ENCODE peak calls at places on chromosomes 13 and 19, in six cellular contexts. I is PC-3, Z is hepatocyte, E is neural progenitor cell, T is OCI-LY7, F is GM23338. Q is an unnamed sample.

GRCh38 chr13:40819797-40820315 is 30.4 kb downstream of the SLC25A15 start:
- DNase-seq in F (no peak), I (no peak), Z (no peak), T (no peak), E (no peak), Q (no peak)

GRCh38 chr19:35357867-35358573 is at the start of gene FFAR3:
- DNase-seq in T (no peak), I (no peak), Z (no peak), F (peak; percentile 14), E (no peak), Q (no peak)

GRCh38 chr13:23627419-23627818 is 57.2 kb downstream of the TNFRSF19 start:
- DNase-seq in E (no peak), Z (no peak), I (no peak), T (no peak), F (no peak), Q (no peak)

GRCh38 chr19:47408156-47408938 is 11.0 kb downstream of the MEIS3 start:
- DNase-seq in E (no peak), T (no peak), Z (no peak), F (no peak), I (no peak), Q (no peak)

GRCh38 chr13:30785146-30785845 is 50.0 kb downstream of the ALOX5AP start:
- DNase-seq in F (no peak), Z (no peak), T (no peak), I (no peak), E (no peak), Q (no peak)

GRCh38 chr13:107450931-107451330 is 764.4 kb downstream of the LIG4 start:
- DNase-seq in E (no peak), F (no peak), Z (no peak), I (peak; percentile 56), T (no peak), Q (peak; percentile 60)

GRCh38 chr19:6772028-6772865 is at the start of gene VAV1:
- DNase-seq in I (no peak), F (peak; percentile 36), E (no peak), Z (no peak), T (peak; percentile 95), Q (peak; percentile 92)

GRCh38 chr13:36395280-36395679 is 37.0 kb upstream of the CCNA1 start:
- DNase-seq in F (peak; percentile 52), E (no peak), T (no peak), I (peak; percentile 44), Z (peak; percentile 50), Q (peak; percentile 17)

GRCh38 chr13:45695198-45695730 is 6.9 kb upstream of the CBY2 start:
- DNase-seq in Z (no peak), T (no peak), I (no peak), E (no peak), F (no peak), Q (no peak)

GRCh38 chr13:103694033-103694432 is 627.8 kb upstream of the SLC10A2 start:
- DNase-seq in T (no peak), I (no peak), F (peak; percentile 51), E (no peak), Z (no peak), Q (peak; percentile 61)

GRCh38 chr13:42574011-42574410 is at the start of gene TNFSF11:
- DNase-seq in Z (peak; percentile 22), F (peak; percentile 90), I (no peak), E (peak; percentile 59), T (no peak), Q (no peak)

GRCh38 chr13:113074876-113075275 is 30.7 kb upstream of the F7 start:
- DNase-seq in Z (no peak), I (no peak), E (no peak), T (no peak), F (no peak), Q (no peak)

GRCh38 chr13:77390391-77390790 is 63.5 kb upstream of the MYCBP2 start:
- DNase-seq in Z (no peak), T (no peak), I (no peak), F (no peak), E (no peak), Q (no peak)

GRCh38 chr19:12801466-12802266 is at the start of the genes PRDX2 and THSD8:
- DNase-seq in I (peak; percentile 89), E (peak; percentile 93), F (peak; percentile 94), Z (peak; percentile 92), T (peak; percentile 96), Q (peak; percentile 88)

GRCh38 chr13:29497137-29497654 is 98.3 kb downstream of the SLC7A1 start:
- DNase-seq in I (no peak), T (no peak), F (no peak), Z (no peak), E (peak; percentile 55), Q (no peak)

GRCh38 chr13:100892981-100893380 is 218.4 kb upstream of the TMTC4 start:
- DNase-seq in T (no peak), I (no peak), F (no peak), Z (no peak), E (no peak), Q (no peak)

GRCh38 chr19:29014857-29015436 is 198.0 kb downstream of the UQCRFS1 start:
- DNase-seq in Z (no peak), F (peak; percentile 22), E (no peak), T (no peak), I (no peak), Q (no peak)

GRCh38 chr19:42018503-42019193 is 24.6 kb upstream of the ATP1A3 start:
- DNase-seq in I (peak; percentile 23), F (no peak), E (no peak), T (no peak), Z (no peak), Q (no peak)

GRCh38 chr13:32427852-32428580 is at the start of gene N4BP2L1:
- DNase-seq in Z (peak; percentile 79), T (peak; percentile 66), F (peak; percentile 73), I (peak; percentile 32), E (peak; percentile 25), Q (peak; percentile 82)

GRCh38 chr19:10776900-10777650 is 58.9 kb downstream of the TMED1 start:
- DNase-seq in E (no peak), I (no peak), Z (no peak), T (peak; percentile 84), F (no peak), Q (peak; percentile 50)

GRCh38 chr13:54029226-54029625 is 1000.6 kb downstream of the OLFM4 start:
- DNase-seq in I (peak; percentile 67), T (peak; percentile 34), F (peak; percentile 15), Z (peak; percentile 59), E (no peak), Q (no peak)

GRCh38 chr19:42386974-42387707 is 3.0 kb downstream of the CNFN start:
- DNase-seq in I (peak; percentile 80), T (peak; percentile 77), Z (peak; percentile 82), F (peak; percentile 93), E (peak; percentile 89), Q (peak; percentile 64)

GRCh38 chr19:33953023-33953422 is 156.4 kb downstream of the KCTD15 start:
- DNase-seq in E (no peak), Z (no peak), F (no peak), I (no peak), T (no peak), Q (peak; percentile 70)

GRCh38 chr13:75650991-75651390 is 14.9 kb downstream of the LMO7 start:
- DNase-seq in E (no peak), Z (no peak), T (no peak), F (no peak), I (no peak), Q (no peak)

GRCh38 chr13:19575230-19575629 is 13.9 kb upstream of the TPTE2 start:
- DNase-seq in F (no peak), Z (no peak), T (no peak), I (no peak), E (no peak), Q (no peak)

GRCh38 chr13:113474179-113474578 is 16.3 kb downstream of the DCUN1D2 start:
- DNase-seq in Z (no peak), F (no peak), I (no peak), E (no peak), T (no peak), Q (no peak)

GRCh38 chr19:41364546-41365391 is 820 bp upstream of the B9D2 start:
- DNase-seq in F (no peak), Z (no peak), T (no peak), E (no peak), I (no peak), Q (no peak)

DNA sequence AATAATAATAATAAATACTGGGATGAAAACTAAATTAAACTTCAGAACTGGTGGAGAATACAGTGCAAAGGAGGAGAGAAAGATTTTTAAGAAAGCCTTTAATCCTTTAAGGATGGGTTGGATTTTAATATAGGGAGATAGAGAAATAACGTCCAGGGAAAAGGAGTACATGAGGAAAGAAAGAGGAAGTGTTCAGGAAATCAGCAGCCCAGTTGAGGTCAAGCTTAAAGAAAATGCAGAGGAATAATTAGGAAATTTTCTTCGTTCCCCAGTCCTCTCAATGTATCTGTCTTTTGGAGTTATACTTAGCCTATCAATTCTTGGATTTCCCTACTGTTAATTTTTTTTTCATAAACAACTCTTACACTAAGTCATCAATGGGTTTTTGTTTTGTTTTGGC is 47.7 kb downstream of the INTS6 start:
- DNase-seq in I (no peak), E (no peak), T (no peak), F (no peak), Z (no peak), Q (no peak)
- H3K4me1 ChIP-seq in I (no peaks in the 10 kb centered on the region), E (no peaks in the 10 kb centered on the region), T (peaks cover 5% of the 10 kb centered on the region), F (no peaks in the 10 kb centered on the region), Z (no peaks in the 10 kb centered on the region), Q (peaks cover 10% of the 10 kb centered on the region)

DNA sequence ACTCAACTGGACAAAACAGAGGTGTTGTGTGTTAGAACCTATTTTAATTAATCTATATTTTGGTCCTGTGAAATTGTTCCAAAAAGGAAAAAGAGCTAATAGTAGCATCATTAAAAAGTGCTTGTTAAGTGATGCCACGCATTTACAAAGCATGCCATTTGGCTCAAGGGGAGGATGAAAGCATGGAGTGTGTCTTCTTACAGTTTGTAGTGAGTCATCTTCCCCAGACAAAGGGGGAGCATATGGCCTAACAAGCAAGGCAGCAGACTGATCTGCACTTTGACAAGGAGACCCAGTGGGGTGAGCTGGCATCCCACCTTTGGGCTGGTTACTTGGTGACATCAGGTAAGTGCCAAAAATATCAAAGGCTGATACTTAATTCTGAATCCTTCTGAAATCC is 297.0 kb downstream of the FGF9 start:
- DNase-seq in I (no peak), F (no peak), E (no peak), Z (no peak), T (no peak), Q (no peak)
- TF ChIP-seq EZH2phosphoT487 in I (no peak), F (no peak), E (no peak), Z (no peak), T (no peak), Q (no peak)

DNA sequence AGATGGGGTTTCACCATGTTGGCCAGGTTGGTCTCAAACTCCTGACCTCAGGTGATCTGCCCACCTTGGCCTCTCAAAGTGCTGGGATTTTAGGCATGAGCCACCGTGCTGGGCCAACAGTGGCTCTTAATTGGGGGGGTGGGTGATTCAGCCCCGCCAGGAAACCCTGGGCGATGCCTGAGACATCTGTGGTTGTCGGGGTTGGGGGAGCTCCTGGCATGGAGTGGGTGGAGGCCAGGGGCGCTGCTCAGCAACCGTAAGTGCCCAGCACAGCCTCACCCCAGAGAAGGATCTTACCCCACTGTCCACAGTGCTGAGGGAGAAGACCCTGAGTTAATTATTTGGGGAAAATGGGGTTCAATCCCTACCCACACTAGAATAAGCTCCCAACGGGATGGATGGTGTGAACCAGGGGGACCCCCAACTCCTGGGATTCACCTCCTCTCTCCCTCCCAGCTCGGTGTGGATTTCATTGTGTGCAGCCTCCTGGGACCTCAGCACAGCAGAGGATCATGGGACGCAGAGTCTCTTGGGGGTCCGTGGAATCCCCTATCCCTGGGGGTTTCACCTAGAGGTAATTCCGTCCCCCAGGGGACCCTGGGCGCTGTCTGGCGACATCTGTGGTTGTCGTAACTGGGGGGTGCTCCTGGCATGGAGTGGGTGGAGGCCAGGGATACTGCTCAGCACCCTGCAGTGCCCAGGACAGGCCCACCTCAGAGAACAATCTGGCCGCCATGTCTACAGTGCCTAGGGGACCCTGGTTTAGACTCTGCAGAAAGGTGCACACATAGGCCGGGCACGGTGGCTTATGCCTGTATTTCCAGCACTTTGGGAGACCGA is 68.9 kb downstream of the GADD45B start:
- DNase-seq in T (no peak), I (no peak), Z (no peak), E (no peak), F (no peak), Q (no peak)
- H3K4me1 ChIP-seq in T (peaks cover 25% of the 10 kb centered on the region), I (peaks cover 47% of the 10 kb centered on the region), Z (peaks cover 57% of the 10 kb centered on the region), E (peaks cover 31% of the 10 kb centered on the region), F (peaks cover 37% of the 10 kb centered on the region), Q (no peaks in the 10 kb centered on the region)

GRCh38 chr13:67228909-67229308 is 1.2 kb downstream of the PCDH9 start:
- DNase-seq in I (no peak), Z (no peak), E (no peak), T (peak; percentile 30), F (no peak), Q (no peak)
- TF ChIP-seq EZH2phosphoT487 in I (no peak), Z (no peak), E (no peak), T (no peak), F (no peak), Q (no peak)